ENCODE peak calls at places on chromosomes 13 and 19, in four cellular contexts. One of them, this sample, is unnamed.

GRCh38 chr19:7983995-7984837 is 21.2 kb downstream of the ELAVL1 start:
- DNase-seq in Peyer's patch: no peak
- DNase-seq in kidney tubule cell: peak; percentile 55
- DNase-seq in ELF-1: no peak
- DNase-seq in this sample: no peak

GRCh38 chr13:38582133-38582532 is 104.7 kb upstream of the FREM2 start:
- DNase-seq in Peyer's patch: no peak
- DNase-seq in kidney tubule cell: peak; percentile 58
- DNase-seq in ELF-1: no peak
- DNase-seq in this sample: no peak

GRCh38 chr13:25727250-25727649 is 324.6 kb downstream of the SHISA2 start:
- DNase-seq in Peyer's patch: no peak
- DNase-seq in kidney tubule cell: no peak
- DNase-seq in ELF-1: no peak
- DNase-seq in this sample: peak; percentile 59

GRCh38 chr13:25943666-25944065 is 108.2 kb downstream of the SHISA2 start:
- DNase-seq in Peyer's patch: no peak
- DNase-seq in kidney tubule cell: peak; percentile 76
- DNase-seq in ELF-1: no peak
- DNase-seq in this sample: no peak

GRCh38 chr19:53898166-53898565 is 10.9 kb upstream of the CACNG7 start:
- DNase-seq in Peyer's patch: no peak
- DNase-seq in kidney tubule cell: no peak
- DNase-seq in ELF-1: no peak
- DNase-seq in this sample: no peak

GRCh38 chr13:84481958-84482357 is 599.7 kb upstream of the SLITRK1 start:
- DNase-seq in Peyer's patch: no peak
- DNase-seq in kidney tubule cell: no peak
- DNase-seq in ELF-1: no peak
- DNase-seq in this sample: no peak

GRCh38 chr13:110421696-110422395 is 114.8 kb downstream of the COL4A2 start:
- DNase-seq in Peyer's patch: no peak
- DNase-seq in kidney tubule cell: no peak
- DNase-seq in ELF-1: no peak
- DNase-seq in this sample: no peak

GRCh38 chr19:10677796-10678195 is 23.4 kb upstream of the QTRT1 start:
- DNase-seq in Peyer's patch: no peak
- DNase-seq in kidney tubule cell: no peak
- DNase-seq in ELF-1: no peak
- DNase-seq in this sample: peak; percentile 94

GRCh38 chr13:102323505-102323904 is 78.3 kb downstream of the FGF14 start:
- DNase-seq in Peyer's patch: no peak
- DNase-seq in kidney tubule cell: no peak
- DNase-seq in ELF-1: no peak
- DNase-seq in this sample: no peak

GRCh38 chr19:42420055-42420544 is 7.1 kb downstream of the LIPE start:
- DNase-seq in Peyer's patch: peak; percentile 88
- DNase-seq in kidney tubule cell: peak; percentile 59
- DNase-seq in ELF-1: peak; percentile 77
- DNase-seq in this sample: no peak

GRCh38 chr13:27406178-27406939 is 18.1 kb upstream of the GTF3A start:
- DNase-seq in Peyer's patch: peak; percentile 55
- DNase-seq in kidney tubule cell: peak; percentile 53
- DNase-seq in ELF-1: no peak
- DNase-seq in this sample: no peak

GRCh38 chr19:38206928-38207327 is 17.1 kb downstream of the DPF1 start:
- DNase-seq in Peyer's patch: no peak
- DNase-seq in kidney tubule cell: no peak
- DNase-seq in ELF-1: no peak
- DNase-seq in this sample: no peak

GRCh38 chr13:78976696-78977095 is 317.7 kb upstream of the OBI1 start:
- DNase-seq in Peyer's patch: no peak
- DNase-seq in kidney tubule cell: no peak
- DNase-seq in ELF-1: no peak
- DNase-seq in this sample: no peak

GRCh38 chr13:65959305-65959704 is 1270.8 kb downstream of the PCDH9 start:
- DNase-seq in Peyer's patch: no peak
- DNase-seq in kidney tubule cell: peak; percentile 16
- DNase-seq in ELF-1: no peak
- DNase-seq in this sample: no peak

GRCh38 chr13:48125794-48126228 is 30.9 kb upstream of the MED4 start:
- DNase-seq in Peyer's patch: no peak
- DNase-seq in kidney tubule cell: peak; percentile 52
- DNase-seq in ELF-1: peak; percentile 20
- DNase-seq in this sample: peak; percentile 50

GRCh38 chr19:30212574-30212973 is 159.6 kb upstream of the ZNF536 start:
- DNase-seq in Peyer's patch: no peak
- DNase-seq in kidney tubule cell: no peak
- DNase-seq in ELF-1: no peak
- DNase-seq in this sample: no peak

GRCh38 chr19:961866-962620 is 22.1 kb upstream of the WDR18 start:
- DNase-seq in Peyer's patch: peak; percentile 66
- DNase-seq in kidney tubule cell: no peak
- DNase-seq in ELF-1: peak; percentile 32
- DNase-seq in this sample: no peak

GRCh38 chr19:50693064-50693975 is 26.3 kb downstream of the SHANK1 start:
- DNase-seq in Peyer's patch: no peak
- DNase-seq in kidney tubule cell: no peak
- DNase-seq in ELF-1: no peak
- DNase-seq in this sample: no peak

GRCh38 chr13:106139407-106139806 is 396.1 kb downstream of the EFNB2 start:
- DNase-seq in Peyer's patch: no peak
- DNase-seq in kidney tubule cell: no peak
- DNase-seq in ELF-1: no peak
- DNase-seq in this sample: no peak

GRCh38 chr13:70812481-70812880 is 704.2 kb upstream of the KLHL1 start:
- DNase-seq in Peyer's patch: no peak
- DNase-seq in kidney tubule cell: no peak
- DNase-seq in ELF-1: no peak
- DNase-seq in this sample: no peak

GRCh38 chr13:87777395-87777794 is 106.2 kb downstream of the SLITRK5 start:
- DNase-seq in Peyer's patch: no peak
- DNase-seq in kidney tubule cell: peak; percentile 2
- DNase-seq in ELF-1: no peak
- DNase-seq in this sample: no peak

GRCh38 chr19:47608908-47609879 is at the start of gene BICRA:
- DNase-seq in Peyer's patch: peak; percentile 90
- DNase-seq in kidney tubule cell: peak; percentile 86
- DNase-seq in ELF-1: peak; percentile 68
- DNase-seq in this sample: peak; percentile 84

GRCh38 chr13:39913339-39913738 is 257.9 kb downstream of the COG6 start:
- DNase-seq in Peyer's patch: no peak
- DNase-seq in kidney tubule cell: no peak
- DNase-seq in ELF-1: no peak
- DNase-seq in this sample: no peak

GRCh38 chr13:27172495-27172842 is 858 bp upstream of the USP12 start:
- DNase-seq in Peyer's patch: no peak
- DNase-seq in kidney tubule cell: peak; percentile 57
- DNase-seq in ELF-1: no peak
- DNase-seq in this sample: no peak

GRCh38 chr19:33441828-33442227 is 68.3 kb downstream of the CEBPG start:
- DNase-seq in Peyer's patch: peak; percentile 29
- DNase-seq in kidney tubule cell: no peak
- DNase-seq in ELF-1: no peak
- DNase-seq in this sample: peak; percentile 66

GRCh38 chr19:54041969-54042606 is 21.6 kb downstream of the VSTM1 start:
- DNase-seq in Peyer's patch: no peak
- DNase-seq in kidney tubule cell: peak; percentile 85
- DNase-seq in ELF-1: no peak
- DNase-seq in this sample: no peak

GRCh38 chr19:1154731-1155351 is 19.2 kb downstream of the SBNO2 start:
- DNase-seq in Peyer's patch: peak; percentile 90
- DNase-seq in kidney tubule cell: peak; percentile 37
- DNase-seq in ELF-1: no peak
- DNase-seq in this sample: peak; percentile 95

GRCh38 chr19:18282021-18282787 is 782 bp upstream of the JUND start:
- DNase-seq in Peyer's patch: peak; percentile 77
- DNase-seq in kidney tubule cell: peak; percentile 74
- DNase-seq in ELF-1: peak; percentile 71
- DNase-seq in this sample: peak; percentile 64

GRCh38 chr13:63455938-63456337 is 2040.3 kb upstream of the PCDH20 start:
- DNase-seq in Peyer's patch: no peak
- DNase-seq in kidney tubule cell: no peak
- DNase-seq in ELF-1: no peak
- DNase-seq in this sample: no peak

GRCh38 chr19:50478901-50479715 is 2.5 kb upstream of the GARIN5A start:
- DNase-seq in Peyer's patch: no peak
- DNase-seq in kidney tubule cell: no peak
- DNase-seq in ELF-1: peak; percentile 86
- DNase-seq in this sample: no peak

GRCh38 chr19:35271546-35271945 is 2.8 kb downstream of the USF2 start:
- DNase-seq in Peyer's patch: no peak
- DNase-seq in kidney tubule cell: no peak
- DNase-seq in ELF-1: no peak
- DNase-seq in this sample: peak; percentile 91

GRCh38 chr13:74771964-74772363 is 637.8 kb upstream of the KLF12 start:
- DNase-seq in Peyer's patch: no peak
- DNase-seq in kidney tubule cell: peak; percentile 75
- DNase-seq in ELF-1: no peak
- DNase-seq in this sample: no peak

GRCh38 chr13:94198666-94199065 is 280.8 kb downstream of the DCT start:
- DNase-seq in Peyer's patch: no peak
- DNase-seq in kidney tubule cell: peak; percentile 26
- DNase-seq in ELF-1: no peak
- DNase-seq in this sample: no peak

GRCh38 chr13:113731192-113732175 is 27.5 kb upstream of the TMEM255B start:
- DNase-seq in Peyer's patch: no peak
- DNase-seq in kidney tubule cell: no peak
- DNase-seq in ELF-1: no peak
- DNase-seq in this sample: no peak

This sample was measured in left lobe of liver.